ENCODE peak calls at places on chromosomes 12 and 14, in ten cellular contexts. Z is HEK293T; Y is ovary; Q is activated CD8-positive, alpha-beta memory T cell treated with anti-CD3 and anti-CD28 coated beads for 48 hours; P is tibial artery; D is GM20000; L is NCI-H1694 treated with DMSO at 0.1 percent for 48 hours; H is activated T-cell treated with anti-CD3 and anti-CD28 coated beads, Interleukin-2, amount 50 U/mL, for 72 hours; X is non-pigmented ciliary epithelial cell; W is stimulated activated CD8-positive, alpha-beta memory T cell treated with anti-CD3 and anti-CD28 coated beads, Interleukin-12 subunit alpha, Interleukin-12 subunit beta, amount 100 ng/mL, for 4 hours. R is an unnamed sample.
A peak's percentile ranks its signal among the peaks of the same experiment; 100 is the strongest.

GRCh38 chr12:13241833-13242232 is 45.3 kb downstream of the EMP1 start:
- DNase-seq in Z (no peak), Y (no peak), Q (no peak), P (no peak), D (no peak), L (no peak), H (no peak), X (no peak), W (no peak), R (no peak)

GRCh38 chr12:69056743-69057515 is 124.0 kb upstream of the CPM start:
- DNase-seq in Z (no peak), Y (no peak), Q (no peak), P (no peak), D (no peak), L (no peak), H (no peak), X (no peak), W (no peak), R (no peak)

GRCh38 chr12:94615284-94616216 is 34.8 kb downstream of the TMCC3 start:
- DNase-seq in Z (peak; percentile 19), Y (no peak), Q (no peak), P (no peak), D (no peak), L (no peak), H (no peak), X (no peak), W (no peak), R (no peak)

GRCh38 chr12:75834591-75834990 is 197.0 kb downstream of the PHLDA1 start:
- DNase-seq in Z (no peak), Y (no peak), Q (no peak), P (no peak), D (no peak), L (peak; percentile 74), H (no peak), X (no peak), W (no peak), R (no peak)

GRCh38 chr12:89384050-89384749 is 31.9 kb upstream of the DUSP6 start:
- DNase-seq in Z (no peak), Y (peak; percentile 35), Q (no peak), P (peak; percentile 50), D (no peak), L (no peak), H (no peak), X (peak; percentile 79), W (no peak), R (peak; percentile 59)

GRCh38 chr12:71306808-71307207 is 132.8 kb upstream of the LGR5 start:
- DNase-seq in Z (no peak), Y (no peak), Q (no peak), P (no peak), D (no peak), L (no peak), H (no peak), X (no peak), W (no peak), R (no peak)

GRCh38 chr12:18737819-18738218 is at the start of the genes CAPZA3 and PLCZ1:
- DNase-seq in Z (no peak), Y (no peak), Q (no peak), P (no peak), D (no peak), L (no peak), H (no peak), X (no peak), W (no peak), R (no peak)

GRCh38 chr12:27260746-27261145 is 16.7 kb downstream of the STK38L start:
- DNase-seq in Z (no peak), Y (no peak), Q (no peak), P (no peak), D (no peak), L (no peak), H (no peak), X (no peak), W (no peak), R (no peak)

GRCh38 chr14:99203080-99203479 is 68.9 kb downstream of the BCL11B start:
- DNase-seq in Z (no peak), Y (no peak), Q (no peak), P (no peak), D (no peak), L (no peak), H (no peak), X (no peak), W (no peak), R (no peak)

GRCh38 chr12:39033789-39034188 is 128.4 kb upstream of the CPNE8 start:
- DNase-seq in Z (no peak), Y (no peak), Q (no peak), P (no peak), D (no peak), L (no peak), H (no peak), X (no peak), W (no peak), R (no peak)

GRCh38 chr14:94654071-94654974 is 42.1 kb downstream of the SERPINA3 start:
- DNase-seq in Z (no peak), Y (peak; percentile 68), Q (no peak), P (no peak), D (no peak), L (no peak), H (no peak), X (no peak), W (no peak), R (no peak)

GRCh38 chr14:68636597-68636996 is 156.3 kb downstream of the ZFP36L1 start:
- DNase-seq in Z (no peak), Y (no peak), Q (no peak), P (no peak), D (no peak), L (no peak), H (no peak), X (no peak), W (no peak), R (no peak)

GRCh38 chr12:65881348-65881961 is 57.2 kb downstream of the HMGA2 start:
- DNase-seq in Z (no peak), Y (peak; percentile 62), Q (no peak), P (peak; percentile 67), D (no peak), L (no peak), H (no peak), X (no peak), W (no peak), R (peak; percentile 51)

GRCh38 chr14:69268763-69269162 is 8.8 kb downstream of the GALNT16 start:
- DNase-seq in Z (no peak), Y (no peak), Q (no peak), P (no peak), D (no peak), L (no peak), H (no peak), X (no peak), W (no peak), R (no peak)

GRCh38 chr12:75960954-75961661 is 70.5 kb downstream of the PHLDA1 start:
- DNase-seq in Z (no peak), Y (no peak), Q (no peak), P (no peak), D (no peak), L (no peak), H (no peak), X (no peak), W (no peak), R (no peak)

GRCh38 chr12:106861984-106862894 is 87.8 kb downstream of the RIC8B start:
- DNase-seq in Z (no peak), Y (no peak), Q (no peak), P (no peak), D (no peak), L (no peak), H (no peak), X (peak; percentile 47), W (no peak), R (no peak)

GRCh38 chr12:132365226-132365625 is 35.8 kb upstream of the GALNT9 start:
- DNase-seq in Z (no peak), Y (no peak), Q (no peak), P (no peak), D (no peak), L (no peak), H (no peak), X (no peak), W (no peak), R (no peak)

GRCh38 chr12:106179086-106179485 is 40.3 kb upstream of the NUAK1 start:
- DNase-seq in Z (peak; percentile 27), Y (peak; percentile 73), Q (no peak), P (peak; percentile 29), D (no peak), L (peak; percentile 92), H (no peak), X (no peak), W (no peak), R (peak; percentile 47)

GRCh38 chr12:76470028-76470939 is 89.3 kb downstream of the OSBPL8 start:
- DNase-seq in Z (peak; percentile 14), Y (no peak), Q (no peak), P (no peak), D (peak; percentile 29), L (no peak), H (no peak), X (peak; percentile 91), W (no peak), R (no peak)

GRCh38 chr12:59626382-59626781 is 30.6 kb downstream of the SLC16A7 start:
- DNase-seq in Z (no peak), Y (no peak), Q (no peak), P (no peak), D (no peak), L (no peak), H (no peak), X (no peak), W (no peak), R (no peak)

GRCh38 chr14:56810341-56810740 is at the start of gene OTX2:
- DNase-seq in Z (no peak), Y (no peak), Q (no peak), P (no peak), D (no peak), L (no peak), H (no peak), X (no peak), W (no peak), R (no peak)

GRCh38 chr12:113236539-113237354 is 15.5 kb downstream of the TPCN1 start:
- DNase-seq in Z (no peak), Y (no peak), Q (no peak), P (peak; percentile 20), D (no peak), L (no peak), H (no peak), X (no peak), W (no peak), R (no peak)

GRCh38 chr12:100954118-100954517 is 159.5 kb downstream of the ANO4 start:
- DNase-seq in Z (no peak), Y (no peak), Q (no peak), P (no peak), D (no peak), L (no peak), H (no peak), X (no peak), W (no peak), R (no peak)

GRCh38 chr14:68851078-68851477 is 58.2 kb upstream of the ZFP36L1 start:
- DNase-seq in Z (no peak), Y (no peak), Q (no peak), P (no peak), D (no peak), L (no peak), H (no peak), X (no peak), W (no peak), R (no peak)

GRCh38 chr12:83389237-83389996 is 702.7 kb downstream of the TMTC2 start:
- DNase-seq in Z (peak; percentile 24), Y (peak; percentile 15), Q (no peak), P (no peak), D (peak; percentile 3), L (no peak), H (peak; percentile 2), X (no peak), W (no peak), R (no peak)

GRCh38 chr12:127546721-127547505 is 720.1 kb upstream of the TMEM132C start:
- DNase-seq in Z (no peak), Y (no peak), Q (no peak), P (no peak), D (no peak), L (no peak), H (no peak), X (no peak), W (no peak), R (no peak)

GRCh38 chr14:45085004-45085403 is 1.1 kb downstream of the PRPF39 start:
- DNase-seq in Z (no peak), Y (no peak), Q (no peak), P (no peak), D (no peak), L (no peak), H (no peak), X (no peak), W (no peak), R (no peak)

GRCh38 chr12:118463677-118464076 is 87.3 kb downstream of the SUDS3 start:
- DNase-seq in Z (no peak), Y (no peak), Q (no peak), P (no peak), D (no peak), L (no peak), H (no peak), X (no peak), W (no peak), R (no peak)